ENCODE peak calls at places on chromosomes 4 and X, in eight cellular contexts. V, T, E, H, N, R, I and Y are unnamed samples.
A peak's percentile ranks its signal among the peaks of the same experiment; 100 is the strongest.

GRCh38 chr4:40630335-40631021 is 814 bp upstream of the RBM47 start:
- DNase-seq in V (peak; percentile 57), T (peak; percentile 85), E (peak; percentile 81), H (no peak), N (no peak), R (no peak), I (no peak), Y (peak; percentile 73)

GRCh38 chrX:70168238-70169188 is 8.8 kb upstream of the DGAT2L6 start:
- DNase-seq in V (peak; percentile 16), T (no peak), E (no peak), H (peak; percentile 73), N (no peak), R (peak; percentile 72), I (no peak), Y (peak; percentile 41)

GRCh38 chr4:86400216-86400615 is 40.4 kb upstream of the MAPK10 start:
- DNase-seq in V (no peak), T (no peak), E (no peak), H (peak; percentile 52), N (no peak), R (peak; percentile 13), I (no peak), Y (no peak)

GRCh38 chrX:45889471-45889870 is 655.8 kb downstream of the ZNF674 start:
- DNase-seq in V (no peak), T (no peak), E (no peak), H (peak; percentile 68), N (no peak), R (no peak), I (no peak), Y (no peak)

GRCh38 chr4:154142664-154143063 is 348.9 kb downstream of the DCHS2 start:
- DNase-seq in V (no peak), T (no peak), E (no peak), H (no peak), N (no peak), R (no peak), I (no peak), Y (no peak)

GRCh38 chr4:112277705-112278448 is 7.8 kb downstream of the TIFA start:
- DNase-seq in V (no peak), T (no peak), E (no peak), H (no peak), N (no peak), R (no peak), I (no peak), Y (no peak)

GRCh38 chr4:3364634-3365314 is 72.0 kb downstream of the RGS12 start:
- DNase-seq in V (no peak), T (no peak), E (no peak), H (no peak), N (no peak), R (no peak), I (peak; percentile 62), Y (no peak)

GRCh38 chrX:50111762-50112161 is 89.0 kb downstream of the AKAP4 start:
- DNase-seq in V (no peak), T (peak; percentile 66), E (no peak), H (no peak), N (no peak), R (peak; percentile 4), I (no peak), Y (peak; percentile 34)

GRCh38 chr4:139245590-139245989 is 34.4 kb downstream of the MGARP start:
- DNase-seq in V (no peak), T (no peak), E (no peak), H (no peak), N (no peak), R (peak; percentile 40), I (no peak), Y (no peak)

GRCh38 chrX:49106930-49107329 is 16.6 kb downstream of the GPKOW start:
- DNase-seq in V (peak; percentile 25), T (no peak), E (no peak), H (peak; percentile 49), N (no peak), R (peak; percentile 69), I (no peak), Y (peak; percentile 27)

GRCh38 chr4:65951177-65951576 is 280.9 kb upstream of the EPHA5 start:
- DNase-seq in V (no peak), T (no peak), E (no peak), H (no peak), N (no peak), R (no peak), I (no peak), Y (no peak)

GRCh38 chrX:11329016-11329415 is 35.8 kb downstream of the AMELX start:
- DNase-seq in V (no peak), T (no peak), E (no peak), H (peak; percentile 64), N (no peak), R (no peak), I (no peak), Y (no peak)

GRCh38 chr4:154836513-154836912 is 55.4 kb downstream of the RBM46 start:
- DNase-seq in V (no peak), T (no peak), E (no peak), H (no peak), N (no peak), R (no peak), I (no peak), Y (no peak)

GRCh38 chr4:7854211-7854610 is 85.5 kb downstream of the AFAP1 start:
- DNase-seq in V (no peak), T (no peak), E (no peak), H (no peak), N (no peak), R (no peak), I (no peak), Y (no peak)

GRCh38 chr4:7852568-7853185 is 87.0 kb downstream of the AFAP1 start:
- DNase-seq in V (no peak), T (no peak), E (no peak), H (no peak), N (no peak), R (peak; percentile 50), I (no peak), Y (peak; percentile 23)

GRCh38 chr4:7847206-7847605 is 92.5 kb downstream of the AFAP1 start:
- DNase-seq in V (no peak), T (no peak), E (no peak), H (no peak), N (no peak), R (no peak), I (no peak), Y (no peak)

GRCh38 chr4:7853271-7853670 is 86.4 kb downstream of the AFAP1 start:
- DNase-seq in V (no peak), T (no peak), E (no peak), H (no peak), N (no peak), R (no peak), I (no peak), Y (no peak)

GRCh38 chr4:7850489-7850888 is 89.2 kb downstream of the AFAP1 start:
- DNase-seq in V (no peak), T (no peak), E (no peak), H (no peak), N (peak; percentile 75), R (no peak), I (no peak), Y (no peak)
- TF ChIP-seq CTCF in V (no peak), T (no peak), E (no peak), H (no peak), N (no peak), R (no peak), I (no peak), Y (no peak)

GRCh38 chr4:90030202-90030601 is 97.0 kb upstream of the CCSER1 start:
- DNase-seq in V (no peak), T (no peak), E (no peak), H (no peak), N (no peak), R (no peak), I (no peak), Y (no peak)

GRCh38 chr4:90028460-90028859 is 98.7 kb upstream of the CCSER1 start:
- DNase-seq in V (no peak), T (no peak), E (no peak), H (no peak), N (no peak), R (no peak), I (no peak), Y (no peak)

GRCh38 chr4:90027565-90027964 is 99.6 kb upstream of the CCSER1 start:
- DNase-seq in V (no peak), T (no peak), E (peak; percentile 35), H (no peak), N (no peak), R (no peak), I (no peak), Y (no peak)

GRCh38 chr4:90024519-90024918 is 102.7 kb upstream of the CCSER1 start:
- DNase-seq in V (no peak), T (no peak), E (no peak), H (no peak), N (no peak), R (no peak), I (no peak), Y (no peak)

GRCh38 chr4:90025248-90025647 is 101.9 kb upstream of the CCSER1 start:
- DNase-seq in V (no peak), T (no peak), E (peak; percentile 2), H (peak; percentile 0), N (no peak), R (peak; percentile 3), I (no peak), Y (no peak)
- TF ChIP-seq CTCF in V (peak; percentile 32), T (no peak), E (no peak), H (peak; percentile 9), N (no peak), R (no peak), I (no peak), Y (no peak)

DNA sequence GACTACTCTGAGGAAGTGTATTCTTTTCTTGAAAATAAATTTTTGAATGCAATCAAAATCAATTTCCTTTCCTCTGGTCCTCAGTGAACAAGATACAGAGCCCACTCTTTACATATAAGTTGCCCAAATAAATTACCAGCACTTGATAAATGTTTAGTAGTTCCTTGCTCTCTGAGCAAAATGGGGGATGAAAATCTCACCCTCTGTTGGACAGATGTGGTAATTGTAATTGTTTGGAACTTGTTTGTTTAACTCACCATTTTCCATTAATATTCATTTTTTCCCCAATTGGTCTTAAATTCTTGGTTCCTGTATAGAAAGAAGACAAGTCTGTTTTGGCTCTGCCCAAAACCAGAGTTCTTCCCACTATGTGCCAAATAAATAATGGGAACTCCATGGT is 146.3 kb downstream of the LDB2 start:
- DNase-seq in V (no peak), T (no peak), E (no peak), H (peak; percentile 48), N (no peak), R (peak; percentile 52), I (no peak), Y (no peak)
- TF ChIP-seq CTCF in V (no peak), T (no peak), E (no peak), H (peak; percentile 50), N (no peak), R (peak; percentile 43), I (no peak), Y (no peak)

GRCh38 chr4:67892253-67892652 is 8.5 kb upstream of the TMPRSS11D start:
- DNase-seq in V (no peak), T (no peak), E (no peak), H (no peak), N (no peak), R (no peak), I (no peak), Y (no peak)

GRCh38 chr4:67891645-67892044 is 7.8 kb upstream of the TMPRSS11D start:
- DNase-seq in V (no peak), T (no peak), E (no peak), H (peak; percentile 34), N (no peak), R (no peak), I (no peak), Y (no peak)

GRCh38 chr4:67896421-67897065 is 12.7 kb upstream of the TMPRSS11D start:
- DNase-seq in V (no peak), T (no peak), E (no peak), H (no peak), N (no peak), R (no peak), I (no peak), Y (no peak)

GRCh38 chr4:67897686-67898085 is 13.9 kb upstream of the TMPRSS11D start:
- DNase-seq in V (no peak), T (no peak), E (no peak), H (no peak), N (no peak), R (no peak), I (no peak), Y (no peak)

GRCh38 chr4:67892905-67893304 is 9.1 kb upstream of the TMPRSS11D start:
- DNase-seq in V (no peak), T (no peak), E (no peak), H (no peak), N (no peak), R (no peak), I (no peak), Y (no peak)
- TF ChIP-seq CTCF in V (no peak), T (no peak), E (no peak), H (peak; percentile 30), N (no peak), R (peak; percentile 19), I (no peak), Y (no peak)